ENCODE peak calls at places on chromosomes 2 and 18, in four cellular contexts. One of them, this sample, is unnamed.

GRCh38 chr18:48140738-48141137 is 210.3 kb upstream of the SMAD2 start:
- DNase-seq in GM12878: no peak
- DNase-seq in HepG2: no peak
- DNase-seq in GM12891: no peak
- DNase-seq in this sample: no peak

GRCh38 chr2:13474538-13474937 is 757.8 kb downstream of the TRIB2 start:
- DNase-seq in GM12878: peak; percentile 44
- DNase-seq in HepG2: no peak
- DNase-seq in GM12891: no peak
- DNase-seq in this sample: no peak

GRCh38 chr2:47569658-47570398 is 166.9 kb downstream of the MSH2 start:
- DNase-seq in GM12878: no peak
- DNase-seq in HepG2: no peak
- DNase-seq in GM12891: peak; percentile 60
- DNase-seq in this sample: peak; percentile 42

GRCh38 chr2:172777431-172777830 is 41.8 kb downstream of the RAPGEF4 start:
- DNase-seq in GM12878: no peak
- DNase-seq in HepG2: no peak
- DNase-seq in GM12891: no peak
- DNase-seq in this sample: no peak

GRCh38 chr2:200360364-200360763 is 53.9 kb downstream of the SPATS2L start:
- DNase-seq in GM12878: no peak
- DNase-seq in HepG2: no peak
- DNase-seq in GM12891: no peak
- DNase-seq in this sample: no peak

GRCh38 chr18:29556070-29556469 is 1379.1 kb upstream of the CDH2 start:
- DNase-seq in GM12878: no peak
- DNase-seq in HepG2: no peak
- DNase-seq in GM12891: no peak
- DNase-seq in this sample: no peak

GRCh38 chr2:10038716-10039115 is 4.6 kb upstream of the KLF11 start:
- DNase-seq in GM12878: no peak
- DNase-seq in HepG2: no peak
- DNase-seq in GM12891: no peak
- DNase-seq in this sample: no peak

GRCh38 chr2:207073791-207074678 is 91.7 kb downstream of the KLF7 start:
- DNase-seq in GM12878: no peak
- DNase-seq in HepG2: no peak
- DNase-seq in GM12891: no peak
- DNase-seq in this sample: no peak

GRCh38 chr2:70069049-70069448 is 18.2 kb upstream of the PCBP1 start:
- DNase-seq in GM12878: peak; percentile 83
- DNase-seq in HepG2: peak; percentile 88
- DNase-seq in GM12891: no peak
- DNase-seq in this sample: no peak

GRCh38 chr2:85134255-85135065 is 1.3 kb downstream of the TCF7L1 start:
- DNase-seq in GM12878: no peak
- DNase-seq in HepG2: no peak
- DNase-seq in GM12891: peak; percentile 18
- DNase-seq in this sample: no peak
- TF ChIP-seq TAF1 in GM12878: no peak
- TF ChIP-seq TAF1 in HepG2: no peak
- TF ChIP-seq TAF1 in GM12891: no peak
- TF ChIP-seq TAF1 in this sample: no peak

DNA sequence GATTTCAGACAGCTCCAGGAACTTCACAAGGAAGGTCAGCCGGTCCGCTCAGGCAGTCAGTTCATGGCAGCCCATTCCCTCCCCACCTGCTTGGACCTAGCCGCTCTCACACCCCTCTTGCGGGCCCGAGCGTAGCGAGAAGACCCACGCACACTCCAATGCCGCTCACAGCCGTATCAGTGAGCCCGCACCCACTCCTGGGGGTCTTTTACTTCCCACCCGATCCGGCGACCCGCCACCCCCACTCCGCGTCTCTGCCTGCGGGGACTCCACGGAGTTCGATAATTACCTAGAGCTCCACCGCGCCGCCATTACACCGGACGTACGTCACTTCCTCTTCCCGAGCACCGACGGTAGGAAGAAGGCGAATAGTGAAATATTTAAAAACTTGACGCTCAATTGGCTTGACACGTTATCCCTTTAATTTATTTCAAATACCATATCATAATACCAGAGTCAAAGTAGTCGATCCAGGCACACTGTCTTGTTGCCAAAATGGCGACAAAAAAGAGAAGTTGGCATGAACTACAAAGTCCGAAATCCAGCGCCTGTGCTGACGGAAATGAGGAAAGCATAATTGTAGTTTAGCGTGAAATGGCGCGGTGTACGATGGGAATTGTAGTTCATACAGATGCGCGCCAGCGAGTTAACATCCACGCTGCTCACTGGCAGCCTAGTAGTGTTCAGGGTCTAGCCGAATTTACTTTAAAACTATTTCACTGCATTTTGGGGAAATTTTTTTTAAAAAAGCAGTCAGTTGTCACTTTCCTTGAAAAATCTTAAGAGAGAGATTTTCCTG is at the start of gene CWC22:
- DNase-seq in GM12878: peak; percentile 91
- DNase-seq in HepG2: peak; percentile 93
- DNase-seq in GM12891: peak; percentile 35
- DNase-seq in this sample: peak; percentile 29
- TF ChIP-seq POLR2A in GM12878: peak; percentile 88
- TF ChIP-seq POLR2A in HepG2: peak; percentile 56
- TF ChIP-seq POLR2A in GM12891: peak; percentile 74
- TF ChIP-seq POLR2A in this sample: peak; percentile 84

GRCh38 chr2:26811791-26812454 is 26.1 kb downstream of the CENPA start:
- DNase-seq in GM12878: no peak
- DNase-seq in HepG2: no peak
- DNase-seq in GM12891: no peak
- DNase-seq in this sample: no peak

GRCh38 chr2:26811261-26811660 is 25.4 kb downstream of the CENPA start:
- DNase-seq in GM12878: no peak
- DNase-seq in HepG2: no peak
- DNase-seq in GM12891: no peak
- DNase-seq in this sample: no peak

GRCh38 chr2:26809211-26809610 is 23.4 kb downstream of the CENPA start:
- DNase-seq in GM12878: no peak
- DNase-seq in HepG2: no peak
- DNase-seq in GM12891: no peak
- DNase-seq in this sample: no peak

GRCh38 chr2:26809876-26810577 is 24.2 kb downstream of the CENPA start:
- DNase-seq in GM12878: no peak
- DNase-seq in HepG2: no peak
- DNase-seq in GM12891: no peak
- DNase-seq in this sample: no peak

DNA sequence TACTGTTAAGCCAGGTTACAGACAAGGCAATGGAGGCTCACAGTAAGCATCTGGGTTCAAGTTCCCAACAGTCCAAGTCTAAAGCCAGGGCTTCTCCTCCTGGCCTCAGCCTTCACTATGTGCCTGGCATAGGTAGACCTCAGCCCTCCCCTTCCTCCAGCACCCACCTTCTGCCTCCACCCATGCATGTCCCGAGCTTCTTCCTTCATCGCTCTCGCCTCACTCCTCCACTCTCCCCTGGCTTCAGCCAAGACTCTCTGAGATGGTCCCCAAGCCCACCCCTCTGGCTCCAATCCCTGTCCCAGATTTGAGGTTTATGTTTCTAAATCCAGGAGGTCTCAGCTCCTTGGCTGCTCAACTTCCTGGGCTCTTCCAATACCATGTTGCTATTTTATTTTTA is 26.9 kb downstream of the CENPA start:
- DNase-seq in GM12878: no peak
- DNase-seq in HepG2: no peak
- DNase-seq in GM12891: no peak
- DNase-seq in this sample: no peak
- TF ChIP-seq POLR2AphosphoS5 in GM12878: no peak
- TF ChIP-seq POLR2AphosphoS5 in HepG2: no peak
- TF ChIP-seq POLR2AphosphoS5 in GM12891: no peak
- TF ChIP-seq POLR2AphosphoS5 in this sample: no peak

GRCh38 chr2:120828832-120829632 is 93.4 kb downstream of the GLI2 start:
- DNase-seq in GM12878: no peak
- DNase-seq in HepG2: no peak
- DNase-seq in GM12891: no peak
- DNase-seq in this sample: no peak

GRCh38 chr2:120831106-120831505 is 95.4 kb downstream of the GLI2 start:
- DNase-seq in GM12878: no peak
- DNase-seq in HepG2: no peak
- DNase-seq in GM12891: no peak
- DNase-seq in this sample: no peak

GRCh38 chr2:120831891-120832290 is 96.2 kb downstream of the GLI2 start:
- DNase-seq in GM12878: no peak
- DNase-seq in HepG2: no peak
- DNase-seq in GM12891: no peak
- DNase-seq in this sample: no peak

GRCh38 chr2:120829633-120830025 is 94.0 kb downstream of the GLI2 start:
- DNase-seq in GM12878: no peak
- DNase-seq in HepG2: no peak
- DNase-seq in GM12891: no peak
- DNase-seq in this sample: no peak

DNA sequence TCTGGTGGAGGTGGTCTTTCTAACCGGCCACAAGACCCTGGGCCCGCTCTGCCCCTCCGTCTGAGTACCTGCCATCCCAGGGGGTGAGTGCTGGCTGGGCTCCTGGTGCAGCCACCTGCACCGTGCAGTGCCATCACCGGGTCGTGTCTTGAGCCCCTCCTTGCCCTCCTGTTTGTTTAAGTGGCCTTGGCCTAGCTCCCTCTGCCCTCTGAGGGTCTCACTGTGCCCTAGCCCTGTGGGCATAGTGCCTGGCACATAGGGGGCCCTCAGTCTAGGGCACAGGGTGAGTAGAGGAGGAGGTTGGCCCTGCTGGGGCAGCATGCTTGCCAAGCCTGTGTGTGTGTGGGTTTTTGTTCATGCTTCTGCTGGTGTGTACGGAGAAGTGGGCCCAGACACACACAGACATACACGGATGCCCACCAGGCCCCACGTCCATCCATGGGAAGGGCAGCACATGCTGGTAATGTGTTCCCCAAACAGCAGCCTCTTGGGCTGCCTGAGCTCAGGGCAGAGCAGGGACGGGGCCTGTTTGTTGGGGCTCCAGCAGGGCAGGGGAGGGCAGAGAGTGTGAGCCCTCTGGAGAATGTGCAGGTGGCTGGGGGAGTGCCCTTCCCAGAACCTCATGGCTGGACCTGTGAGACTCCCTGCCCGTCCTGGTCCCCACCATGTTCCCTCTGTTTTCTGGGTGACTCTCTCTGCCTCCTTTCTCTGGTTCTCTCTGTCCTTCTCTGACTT is 94.6 kb downstream of the GLI2 start:
- DNase-seq in GM12878: no peak
- DNase-seq in HepG2: no peak
- DNase-seq in GM12891: no peak
- DNase-seq in this sample: no peak
- TF ChIP-seq TAF1 in GM12878: no peak
- TF ChIP-seq TAF1 in HepG2: no peak
- TF ChIP-seq TAF1 in GM12891: no peak
- TF ChIP-seq TAF1 in this sample: no peak

GRCh38 chr2:72827495-72827894 is 1.7 kb upstream of the EXOC6B start:
- DNase-seq in GM12878: no peak
- DNase-seq in HepG2: no peak
- DNase-seq in GM12891: no peak
- DNase-seq in this sample: no peak

GRCh38 chr2:72824224-72824842 is 1.5 kb downstream of the EXOC6B start:
- DNase-seq in GM12878: no peak
- DNase-seq in HepG2: no peak
- DNase-seq in GM12891: no peak
- DNase-seq in this sample: no peak

GRCh38 chr2:72826156-72826477 is 284 bp upstream of the EXOC6B start:
- DNase-seq in GM12878: no peak
- DNase-seq in HepG2: no peak
- DNase-seq in GM12891: no peak
- DNase-seq in this sample: no peak

GRCh38 chr2:72827999-72828646 is 2.3 kb upstream of the EXOC6B start:
- DNase-seq in GM12878: no peak
- DNase-seq in HepG2: peak; percentile 22
- DNase-seq in GM12891: no peak
- DNase-seq in this sample: no peak

DNA sequence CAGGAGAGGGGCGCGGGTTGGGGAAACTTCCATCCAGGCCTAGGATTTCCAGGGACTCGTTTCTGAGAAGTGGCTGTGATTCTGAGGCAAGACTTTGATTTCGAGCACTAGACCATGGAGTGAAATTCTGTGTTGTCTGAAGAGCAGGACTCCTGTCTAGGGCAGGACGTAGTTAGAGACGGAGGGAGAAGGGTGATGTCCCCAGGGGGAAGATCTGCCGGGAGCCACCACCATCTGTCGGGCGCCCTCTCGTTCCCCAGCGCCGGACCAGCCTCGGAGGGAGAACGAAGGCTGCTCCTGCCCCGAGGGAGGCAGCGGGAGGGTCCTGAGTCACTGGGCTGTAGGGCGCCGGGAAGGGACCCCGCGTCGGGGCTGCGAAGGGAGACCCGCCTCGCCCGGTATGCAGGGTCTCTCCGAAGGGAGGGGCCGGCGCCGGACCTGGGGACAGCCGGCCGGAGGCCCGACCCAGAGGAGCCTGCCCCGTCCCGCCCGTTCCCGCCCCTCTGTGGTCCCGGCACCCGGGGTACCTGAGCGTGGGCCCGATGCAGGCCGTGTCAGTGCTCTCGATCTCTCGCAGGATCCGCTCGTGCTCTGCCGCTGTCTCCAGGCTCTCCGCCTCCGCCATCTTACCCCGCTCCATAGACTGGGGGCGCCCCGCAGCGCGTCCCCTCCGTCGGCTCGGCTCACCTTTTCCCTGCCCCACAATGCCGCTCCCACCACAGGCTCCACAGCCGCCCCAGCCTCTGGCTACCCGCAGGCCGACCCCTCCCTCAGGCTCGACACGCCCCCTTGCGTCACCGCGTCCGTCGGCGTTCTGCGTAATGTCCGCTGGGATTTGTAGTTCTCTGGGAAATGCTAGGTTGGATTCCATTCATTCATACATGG is at the start of gene EXOC6B:
- DNase-seq in GM12878: peak; percentile 51
- DNase-seq in HepG2: peak; percentile 91
- DNase-seq in GM12891: peak; percentile 62
- DNase-seq in this sample: peak; percentile 61
- TF ChIP-seq POLR2A in GM12878: peak; percentile 73
- TF ChIP-seq POLR2A in HepG2: peak; percentile 95
- TF ChIP-seq POLR2A in GM12891: no peak
- TF ChIP-seq POLR2A in this sample: peak; percentile 31

GRCh38 chr2:236726701-236727450 is 157.3 kb downstream of the ACKR3 start:
- DNase-seq in GM12878: no peak
- DNase-seq in HepG2: no peak
- DNase-seq in GM12891: no peak
- DNase-seq in this sample: no peak
- TF ChIP-seq POLR2AphosphoS5 in GM12878: no peak
- TF ChIP-seq POLR2AphosphoS5 in HepG2: no peak
- TF ChIP-seq POLR2AphosphoS5 in GM12891: no peak
- TF ChIP-seq POLR2AphosphoS5 in this sample: no peak

This sample was measured in GM12892.